ENCODE peak calls at places on chromosomes 13 and 19, in five cellular contexts. K is cardiac muscle cell, V is heart right ventricle, A is colonic mucosa, S is GM23338. O is an unnamed sample.

GRCh38 chr13:46858163-46858562 is 38.7 kb downstream of the HTR2A start:
- DNase-seq in K (no peak), V (no peak), A (no peak), S (peak; percentile 21), O (no peak)

GRCh38 chr13:101751488-101751887 is 299.0 kb downstream of the ITGBL1 start:
- DNase-seq in K (peak; percentile 57), V (no peak), A (no peak), S (peak; percentile 30), O (no peak)

GRCh38 chr13:33244907-33245287 is 40.7 kb downstream of the STARD13 start:
- DNase-seq in K (no peak), V (no peak), A (no peak), S (no peak), O (no peak)

GRCh38 chr19:54192972-54193371 is 1.9 kb downstream of the TSEN34 start:
- DNase-seq in K (no peak), V (no peak), A (no peak), S (no peak), O (no peak)

GRCh38 chr13:40786568-40786996 is 2.8 kb upstream of the SLC25A15 start:
- DNase-seq in K (no peak), V (no peak), A (no peak), S (no peak), O (no peak)

GRCh38 chr13:45872574-45872973 is 21.0 kb upstream of the SIAH3 start:
- DNase-seq in K (peak; percentile 36), V (no peak), A (no peak), S (no peak), O (no peak)

GRCh38 chr19:43809762-43810696 is 7.8 kb upstream of the LYPD5 start:
- DNase-seq in K (peak; percentile 61), V (no peak), A (no peak), S (peak; percentile 81), O (no peak)

GRCh38 chr13:79289557-79289956 is 116.5 kb downstream of the RBM26 start:
- DNase-seq in K (no peak), V (no peak), A (no peak), S (no peak), O (no peak)

GRCh38 chr13:69959041-69959440 is 148.6 kb upstream of the ATXN8OS start:
- DNase-seq in K (no peak), V (no peak), A (no peak), S (no peak), O (no peak)

GRCh38 chr19:51016798-51017683 is 2.5 kb downstream of the KLK10 start:
- DNase-seq in K (peak; percentile 74), V (peak; percentile 23), A (no peak), S (peak; percentile 94), O (peak; percentile 69)
- H3K4me3 ChIP-seq in K (peak overlapping the region; percentile 35), V (peak overlapping the region; percentile 39), A (no peak overlapping the region), S (peak overlapping the region; percentile 93), O (no peak overlapping the region)

GRCh38 chr13:27869436-27870090 is 50.2 kb upstream of the PDX1 start:
- DNase-seq in K (no peak), V (no peak), A (no peak), S (no peak), O (no peak)
- TF ChIP-seq CTCF in K (no peak), V (no peak), A (no peak), S (no peak), O (no peak)

GRCh38 chr19:38826856-38827551 is 4.6 kb downstream of the ECH1 start:
- DNase-seq in K (no peak), V (no peak), A (no peak), S (no peak), O (no peak)
- H3K36me3 ChIP-seq in K (peaks cover 13% of the 10 kb centered on the region), V (peaks cover 75% of the 10 kb centered on the region), A (no peaks in the 10 kb centered on the region), S (peaks cover 5% of the 10 kb centered on the region), O (no peaks in the 10 kb centered on the region)

DNA sequence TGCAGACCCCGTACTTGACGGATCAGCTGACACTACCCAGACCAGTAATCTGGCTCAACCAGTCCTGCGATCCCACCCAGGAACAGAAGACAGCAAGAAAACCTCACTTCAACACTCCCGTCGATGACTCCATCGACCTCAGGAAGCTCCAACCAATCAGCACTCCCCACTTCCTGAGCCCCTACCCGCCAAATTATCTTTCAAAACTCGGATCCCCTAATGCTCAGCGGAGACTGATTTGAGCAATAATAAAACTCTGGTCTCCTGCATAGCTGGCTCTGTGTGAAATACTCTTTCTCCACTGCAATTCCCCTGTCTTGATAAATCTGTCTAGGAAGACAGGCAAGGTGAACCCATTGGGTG is 1.2 kb downstream of the LSM4 start:
- DNase-seq in K (no peak), V (no peak), A (no peak), S (no peak), O (no peak)
- H3K4me3 ChIP-seq in K (no peak overlapping the region), V (peak overlapping the region; percentile 74), A (peak overlapping the region; percentile 73), S (peak overlapping the region; percentile 76), O (no peak overlapping the region)

DNA sequence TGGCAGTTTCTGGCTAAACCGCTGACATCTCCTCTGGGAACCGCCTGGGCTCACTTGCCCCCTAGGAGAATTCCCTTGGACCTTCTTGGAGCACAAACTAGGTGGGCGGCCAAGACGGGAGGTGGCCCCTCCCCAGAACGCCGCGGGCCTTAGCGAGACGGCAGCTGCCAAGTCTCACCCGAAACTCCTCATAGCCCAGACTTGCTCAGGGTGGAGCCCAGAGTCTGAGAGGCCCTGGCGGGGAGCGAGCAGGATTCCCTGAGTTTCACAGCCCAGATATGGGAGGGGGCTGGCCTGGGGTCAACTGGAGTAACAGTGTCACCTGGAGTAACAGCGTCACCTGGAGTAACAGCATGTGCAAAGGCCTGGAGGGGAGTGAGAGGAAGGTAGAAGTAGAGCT is 10.1 kb downstream of the TINCR start:
- DNase-seq in K (no peak), V (no peak), A (no peak), S (no peak), O (no peak)
- TF ChIP-seq CTCF in K (no peak), V (no peak), A (no peak), S (peak; percentile 12), O (no peak)

GRCh38 chr19:48450863-48451262 is 4.5 kb upstream of the KCNJ14 start:
- DNase-seq in K (no peak), V (no peak), A (no peak), S (no peak), O (no peak)
- H3K36me3 ChIP-seq in K (peaks cover 28% of the 10 kb centered on the region), V (peaks cover 85% of the 10 kb centered on the region), A (peaks cover 25% of the 10 kb centered on the region), S (peaks cover 29% of the 10 kb centered on the region), O (no peaks in the 10 kb centered on the region)

GRCh38 chr19:17240855-17241399 is 4.8 kb downstream of the NR2F6 start:
- DNase-seq in K (no peak), V (no peak), A (no peak), S (no peak), O (no peak)

GRCh38 chr19:17243340-17243853 is 2.3 kb downstream of the NR2F6 start:
- DNase-seq in K (no peak), V (no peak), A (peak; percentile 64), S (no peak), O (peak; percentile 65)

GRCh38 chr19:17243854-17244617 is 1.7 kb downstream of the NR2F6 start:
- DNase-seq in K (peak; percentile 58), V (peak; percentile 72), A (peak; percentile 76), S (peak; percentile 75), O (peak; percentile 75)

GRCh38 chr19:17244618-17245534 is 843 bp downstream of the NR2F6 start:
- DNase-seq in K (no peak), V (no peak), A (peak; percentile 51), S (peak; percentile 60), O (no peak)

GRCh38 chr19:17242431-17243208 is 3.1 kb downstream of the NR2F6 start:
- DNase-seq in K (no peak), V (no peak), A (no peak), S (no peak), O (no peak)
- H3K4me3 ChIP-seq in K (no peak overlapping the region), V (peak overlapping the region; percentile 76), A (peak overlapping the region; percentile 80), S (peak overlapping the region; percentile 93), O (no peak overlapping the region)

DNA sequence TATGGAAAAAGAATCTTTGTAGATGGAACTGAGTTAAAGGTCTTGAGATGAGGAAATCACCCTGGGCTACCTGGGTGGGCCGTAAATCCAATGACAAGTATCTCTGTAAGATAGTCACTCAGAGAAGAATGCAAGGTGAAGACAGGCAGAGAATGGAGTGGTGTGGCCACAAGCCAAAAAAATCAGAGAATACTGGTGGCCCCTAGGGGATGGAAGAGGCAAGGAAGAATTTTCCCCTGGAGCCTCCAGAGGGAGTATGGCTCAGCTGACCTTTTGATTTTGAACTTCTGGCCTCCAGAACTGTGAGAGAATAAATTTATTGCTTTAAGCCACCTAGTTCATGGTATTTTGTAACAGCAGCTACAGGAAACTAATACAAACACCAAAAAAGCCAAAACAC is 32.7 kb upstream of the CSNK1A1L start:
- DNase-seq in K (no peak), V (no peak), A (no peak), S (peak; percentile 64), O (no peak)
- TF ChIP-seq CTCF in K (peak; percentile 37), V (peak; percentile 21), A (no peak), S (peak; percentile 56), O (no peak)

DNA sequence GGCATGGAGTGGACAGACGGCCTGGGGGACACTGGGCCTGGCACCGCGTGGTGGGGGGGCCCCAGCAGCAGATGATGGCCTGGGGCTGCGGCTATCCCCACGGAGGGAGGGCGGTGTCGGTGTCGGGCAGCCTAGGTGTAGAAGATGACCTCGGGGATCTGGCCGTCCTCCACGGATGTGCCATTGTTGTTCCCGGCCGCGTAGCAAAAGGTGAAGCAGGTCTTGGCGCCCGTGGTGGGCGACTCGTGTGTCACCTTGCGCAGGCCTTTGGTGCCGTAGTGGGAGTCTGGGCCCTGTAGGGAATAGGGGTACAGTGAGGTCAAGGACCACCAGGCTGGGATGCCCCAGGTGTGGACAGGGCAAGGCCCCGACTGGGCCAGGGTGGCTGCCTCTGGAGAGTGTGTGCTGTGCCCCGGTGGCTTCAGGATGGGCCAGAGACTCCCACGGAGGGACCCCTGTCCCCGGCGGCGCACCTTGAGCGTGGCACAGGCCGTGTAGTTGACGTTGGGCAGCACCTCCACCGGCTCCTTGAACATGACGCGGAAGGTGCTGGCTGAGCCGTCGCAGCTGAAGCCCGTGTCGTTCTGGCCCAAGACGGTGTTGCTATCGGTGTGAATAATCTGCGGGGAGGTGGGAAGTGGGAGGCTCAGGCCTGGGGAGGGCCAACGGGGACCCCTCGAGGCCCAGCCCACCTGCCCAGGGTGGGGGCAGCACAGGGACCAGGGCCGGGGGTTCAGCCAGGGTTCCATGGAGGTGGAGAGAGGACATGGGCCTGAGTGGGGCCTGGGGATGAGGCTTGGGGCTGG is 29.0 kb downstream of the BTBD2 start:
- DNase-seq in K (no peak), V (no peak), A (no peak), S (no peak), O (no peak)
- H3K36me3 ChIP-seq in K (peaks cover 38% of the 10 kb centered on the region), V (peaks cover 96% of the 10 kb centered on the region), A (peaks cover 17% of the 10 kb centered on the region), S (no peaks in the 10 kb centered on the region), O (peaks cover 18% of the 10 kb centered on the region)

O was measured in mucosa of descending colon.